ENCODE peak calls at places on chromosomes 13 and 19, in six cellular contexts. T is non-pigmented ciliary epithelial cell, N is fibroblast of lung, E is neural progenitor cell, Z is spleen, P is MCF 10A. H is an unnamed sample.

GRCh38 chr13:66033924-66034323 is 1196.2 kb downstream of the PCDH9 start:
- DNase-seq in T (no peak), N (no peak), E (peak), Z (no peak), P (no peak), H (no peak)

GRCh38 chr19:46728693-46729339 is 11.9 kb upstream of the PRKD2 start:
- DNase-seq in T (no peak), N (peak), E (peak), Z (peak), P (peak), H (no peak)

GRCh38 chr13:85543144-85543543 is 256.1 kb downstream of the SLITRK6 start:
- DNase-seq in T (no peak), N (peak), E (no peak), Z (no peak), P (peak), H (peak)

GRCh38 chr13:43074824-43075510 is 51.6 kb downstream of the DNAJC15 start:
- DNase-seq in T (no peak), N (no peak), E (no peak), Z (no peak), P (no peak), H (no peak)

GRCh38 chr13:62704795-62705329 is 1289.2 kb upstream of the PCDH20 start:
- DNase-seq in T (no peak), N (no peak), E (no peak), Z (no peak), P (no peak), H (no peak)

GRCh38 chr19:51422053-51422448 is 4.6 kb upstream of the SIGLEC10 start:
- DNase-seq in T (no peak), N (peak), E (peak), Z (peak), P (peak), H (peak)

GRCh38 chr13:100596516-100596915 is 7.9 kb upstream of the GGACT start:
- DNase-seq in T (no peak), N (no peak), E (no peak), Z (no peak), P (no peak), H (no peak)

GRCh38 chr13:28049880-28050871 is 50.2 kb downstream of the FLT3 start:
- DNase-seq in T (no peak), N (no peak), E (no peak), Z (no peak), P (no peak), H (no peak)

GRCh38 chr19:49456351-49456750 is 3.3 kb downstream of the ALDH16A1 start:
- DNase-seq in T (no peak), N (no peak), E (no peak), Z (no peak), P (no peak), H (no peak)